ENCODE peak calls at places on chromosomes 13 and 19, in six cellular contexts. R, U, C, I, D and M are unnamed samples.

GRCh38 chr19:49125025-49125731 is 5.8 kb downstream of the PPFIA3 start:
- DNase-seq in R (no peak), U (no peak), C (no peak), I (no peak), D (no peak), M (no peak)

GRCh38 chr19:37977992-37978391 is 71.0 kb downstream of the SIPA1L3 start:
- DNase-seq in R (no peak), U (no peak), C (peak), I (no peak), D (peak), M (no peak)

GRCh38 chr13:92735909-92736308 is 490.7 kb upstream of the GPC6 start:
- DNase-seq in R (no peak), U (no peak), C (no peak), I (no peak), D (no peak), M (no peak)

GRCh38 chr13:72643339-72643989 is 84.0 kb downstream of the MZT1 start:
- DNase-seq in R (peak), U (no peak), C (peak), I (peak), D (peak), M (peak)

GRCh38 chr19:32255566-32256295 is 89.7 kb upstream of the ZNF507 start:
- DNase-seq in R (no peak), U (no peak), C (no peak), I (no peak), D (no peak), M (no peak)

GRCh38 chr19:14686411-14686810 is 3.4 kb upstream of the ZNF333 start:
- DNase-seq in R (no peak), U (no peak), C (peak), I (no peak), D (no peak), M (peak)

GRCh38 chr19:1657632-1658445 is 5.4 kb upstream of the TCF3 start:
- DNase-seq in R (no peak), U (no peak), C (no peak), I (no peak), D (no peak), M (no peak)

GRCh38 chr13:78258304-78258703 is 339.7 kb upstream of the EDNRB start:
- DNase-seq in R (no peak), U (no peak), C (no peak), I (no peak), D (no peak), M (no peak)

GRCh38 chr19:16034958-16035560 is 41.2 kb upstream of the TPM4 start:
- DNase-seq in R (no peak), U (no peak), C (no peak), I (no peak), D (no peak), M (no peak)

GRCh38 chr13:112766336-112766735 is 76.5 kb downstream of the ATP11A start:
- DNase-seq in R (no peak), U (no peak), C (no peak), I (no peak), D (no peak), M (no peak)

GRCh38 chr13:112350300-112350699 is 25.9 kb upstream of the SPACA7 start:
- DNase-seq in R (no peak), U (no peak), C (no peak), I (no peak), D (no peak), M (no peak)

GRCh38 chr19:23415561-23416191 is 20.4 kb upstream of the ZNF91 start:
- DNase-seq in R (no peak), U (no peak), C (peak), I (peak), D (no peak), M (no peak)

GRCh38 chr13:85575110-85575509 is 224.1 kb downstream of the SLITRK6 start:
- DNase-seq in R (no peak), U (no peak), C (no peak), I (no peak), D (no peak), M (no peak)

GRCh38 chr19:824885-825284 is 2.8 kb upstream of the AZU1 start:
- DNase-seq in R (no peak), U (no peak), C (no peak), I (no peak), D (no peak), M (peak)

GRCh38 chr19:1265611-1266115 is 3.5 kb upstream of the CIRBP start:
- DNase-seq in R (no peak), U (no peak), C (peak), I (peak), D (peak), M (peak)

GRCh38 chr19:47156861-47157454 is 26.3 kb downstream of the SAE1 start:
- DNase-seq in R (no peak), U (no peak), C (peak), I (no peak), D (no peak), M (peak)

GRCh38 chr19:47157455-47158321 is 27.1 kb downstream of the SAE1 start:
- DNase-seq in R (peak), U (peak), C (peak), I (peak), D (peak), M (peak)

GRCh38 chr19:47158879-47159509 is 28.4 kb downstream of the SAE1 start:
- DNase-seq in R (peak), U (peak), C (peak), I (no peak), D (peak), M (no peak)

GRCh38 chr19:47155141-47155540 is 24.5 kb downstream of the SAE1 start:
- DNase-seq in R (no peak), U (no peak), C (peak), I (peak), D (no peak), M (no peak)

DNA sequence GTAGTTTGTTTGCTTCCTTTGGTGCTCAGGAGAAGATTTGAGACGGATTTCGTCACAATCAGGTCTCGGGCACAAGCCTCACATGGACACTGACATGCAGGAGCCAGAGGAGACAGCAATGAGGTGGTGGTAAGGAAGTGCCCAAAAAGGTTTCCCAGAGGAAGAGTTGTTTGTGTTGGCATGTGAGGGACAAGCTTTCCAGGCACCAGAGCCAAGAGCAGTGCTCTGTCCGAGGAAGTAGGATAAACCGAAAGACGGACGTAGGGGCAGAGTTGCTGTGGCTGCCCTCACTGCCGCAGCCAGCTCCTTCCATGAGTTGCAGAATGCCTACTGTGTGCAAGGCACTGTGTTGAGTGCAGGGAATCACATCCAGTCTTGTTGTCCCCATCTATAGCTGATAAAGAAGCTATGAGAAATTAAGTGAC is 27.7 kb downstream of the SAE1 start:
- DNase-seq in R (no peak), U (no peak), C (no peak), I (peak), D (no peak), M (no peak)
- H3K4me3 ChIP-seq in R (peak), U (no peak), C (no peak), I (peak), D (no peak), M (no peak)

GRCh38 chr19:47511681-47512080 is 3.2 kb downstream of the NAPA start:
- DNase-seq in R (no peak), U (no peak), C (peak), I (no peak), D (no peak), M (no peak)

GRCh38 chr19:47510516-47511127 is 4.2 kb downstream of the NAPA start:
- DNase-seq in R (no peak), U (no peak), C (no peak), I (no peak), D (no peak), M (no peak)

GRCh38 chr19:47509973-47510372 is 4.9 kb downstream of the NAPA start:
- DNase-seq in R (no peak), U (no peak), C (no peak), I (peak), D (no peak), M (no peak)

GRCh38 chr19:47512183-47512947 is 2.5 kb downstream of the NAPA start:
- DNase-seq in R (no peak), U (peak), C (peak), I (no peak), D (no peak), M (peak)

GRCh38 chr19:47511128-47511517 is 3.7 kb downstream of the NAPA start:
- DNase-seq in R (no peak), U (no peak), C (peak), I (peak), D (no peak), M (no peak)
- H3K4me3 ChIP-seq in R (no peak), U (no peak), C (no peak), I (no peak), D (no peak), M (no peak)

DNA sequence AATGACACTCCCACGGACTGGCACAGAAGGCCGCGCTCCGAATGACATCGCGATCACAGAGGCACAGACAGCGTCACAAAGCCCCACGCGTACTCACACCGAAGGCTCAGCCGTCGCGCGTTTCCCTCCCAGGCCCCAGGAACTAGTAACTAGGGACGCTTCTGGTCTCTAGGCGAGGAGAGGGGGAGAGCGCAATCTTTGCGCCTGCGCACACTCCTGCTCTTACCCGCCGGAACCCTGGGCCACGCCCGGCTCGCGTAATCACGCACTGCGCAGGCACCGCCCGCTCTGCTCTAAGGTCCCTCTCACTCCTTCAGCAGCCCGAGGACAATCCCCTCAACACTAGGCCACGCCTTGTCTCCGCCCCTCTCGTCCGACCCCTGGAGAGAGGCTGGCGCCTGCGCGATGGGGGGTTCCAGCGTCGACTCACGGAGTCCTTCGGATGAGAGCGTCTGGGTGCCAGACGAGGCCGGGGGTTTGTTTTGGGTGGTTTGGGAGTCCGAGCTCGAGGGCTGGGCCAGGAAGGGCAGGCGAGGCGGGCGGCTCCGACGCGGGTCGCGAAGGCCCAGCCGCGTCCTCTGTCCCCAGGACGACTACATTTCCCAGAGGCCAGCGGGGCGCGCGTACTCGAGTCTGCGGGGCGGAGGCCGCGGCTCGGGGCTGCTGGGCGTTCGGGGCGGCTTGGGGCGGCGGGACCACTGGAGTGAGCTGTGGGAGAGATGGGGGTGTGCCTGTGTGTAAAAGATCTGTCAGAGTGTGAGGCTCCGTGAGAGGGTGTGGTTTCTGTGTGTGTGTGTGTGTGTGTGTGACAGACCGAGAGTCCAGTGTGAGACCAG is at the start of gene ZNF471:
- DNase-seq in R (peak), U (peak), C (peak), I (peak), D (peak), M (peak)
- H3K4me3 ChIP-seq in R (peak), U (peak), C (peak), I (peak), D (peak), M (peak)

DNA sequence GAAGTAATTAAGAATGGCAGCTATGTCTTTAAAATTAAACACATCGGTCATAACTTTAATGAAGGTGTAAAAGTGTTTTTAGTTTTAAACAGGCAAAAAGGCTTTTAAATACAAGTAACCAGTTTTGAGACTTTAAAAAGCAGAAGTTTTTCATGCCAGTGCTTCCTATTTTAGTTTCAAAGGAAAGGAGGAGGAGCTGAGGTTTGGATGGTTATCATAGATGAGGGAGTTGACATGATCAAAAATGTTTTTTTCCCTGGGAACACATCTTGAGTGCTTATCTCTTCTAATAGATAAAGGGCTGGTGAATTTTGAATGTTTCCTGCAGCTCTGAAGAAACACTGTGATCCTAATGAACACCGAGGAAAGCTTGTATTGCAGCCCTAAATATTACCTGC is 42.9 kb downstream of the LRCH1 start:
- DNase-seq in R (no peak), U (no peak), C (no peak), I (no peak), D (no peak), M (no peak)
- H3K4me3 ChIP-seq in R (no peak), U (no peak), C (no peak), I (peak), D (no peak), M (no peak)

GRCh38 chr19:40646564-40647254 is 43.7 kb downstream of the NUMBL start:
- DNase-seq in R (no peak), U (no peak), C (no peak), I (no peak), D (no peak), M (no peak)
- H3K4me3 ChIP-seq in R (no peak), U (no peak), C (no peak), I (peak), D (no peak), M (no peak)